ENCODE peak calls at places on chromosomes 13 and 19, in ten cellular contexts. N is Jurkat, Clone E6-1; X is stimulated activated CD4-positive, alpha-beta T cell treated with anti-CD3 and anti-CD28 coated beads, Interleukin-1b, Interleukin-23, amount 100 ng/mL, for 4 hours; M is RWPE1; O is neural crest cell; C is activated T-helper 1 cell treated with anti-CD3 and anti-CD28 coated beads, Interleukin-2, amount 50 U/mL, for 16 hours; D is CD4-positive, alpha-beta memory T cell; K is CD8-positive, alpha-beta memory T cell; F is H4; G is ACHN. T is an unnamed sample.

GRCh38 chr13:26558912-26559485 is 1.5 kb downstream of the WASF3 start:
- DNase-seq in X (no peak), G (no peak), N (no peak), O (no peak), M (no peak), K (no peak), C (no peak), F (no peak), D (no peak), T (no peak)

GRCh38 chr19:34925278-34925855 is 1.3 kb upstream of the ZNF30 start:
- DNase-seq in M (no peak), G (no peak), C (no peak), D (no peak), X (no peak), F (no peak), O (no peak), N (no peak), K (no peak), T (no peak)

GRCh38 chr19:43906774-43907173 is 28.3 kb downstream of the ZNF45 start:
- DNase-seq in X (no peak), M (no peak), D (no peak), K (no peak), G (no peak), N (no peak), F (no peak), C (no peak), O (no peak), T (no peak)

GRCh38 chr13:21850013-21851006 is 179.4 kb downstream of the FGF9 start:
- DNase-seq in F (no peak), M (no peak), K (no peak), C (no peak), O (no peak), N (no peak), D (no peak), X (no peak), G (no peak), T (no peak)

GRCh38 chr13:29963086-29963485 is 112.7 kb upstream of the UBL3 start:
- DNase-seq in K (no peak), M (no peak), C (no peak), D (no peak), N (no peak), F (no peak), G (no peak), O (no peak), X (no peak), T (no peak)

GRCh38 chr13:34762312-34762711 is 179.8 kb upstream of the NBEA start:
- DNase-seq in M (no peak), O (no peak), K (no peak), C (no peak), D (no peak), F (no peak), N (no peak), X (no peak), G (peak; percentile 33), T (no peak)

GRCh38 chr19:46610413-46610775 is 9.3 kb downstream of the CALM3 start:
- DNase-seq in G (no peak), M (no peak), X (no peak), N (no peak), D (no peak), O (no peak), C (no peak), K (peak; percentile 13), F (no peak), T (no peak)

GRCh38 chr13:113305208-113305607 is 8.2 kb downstream of the LAMP1 start:
- DNase-seq in N (no peak), X (no peak), O (no peak), K (no peak), D (no peak), M (peak; percentile 87), C (no peak), G (peak; percentile 82), F (no peak), T (no peak)

GRCh38 chr13:104389722-104390121 is 1323.5 kb upstream of the SLC10A2 start:
- DNase-seq in M (no peak), K (no peak), F (no peak), G (no peak), O (no peak), C (no peak), N (no peak), D (no peak), X (no peak), T (no peak)

GRCh38 chr13:101624210-101624922 is 171.9 kb downstream of the ITGBL1 start:
- DNase-seq in X (no peak), M (no peak), O (no peak), D (no peak), F (peak; percentile 15), N (no peak), G (peak; percentile 19), C (no peak), K (no peak), T (no peak)

GRCh38 chr13:100139822-100140221 is 50.9 kb downstream of the PCCA start:
- DNase-seq in F (no peak), N (no peak), G (no peak), K (no peak), M (no peak), C (no peak), D (no peak), X (no peak), O (no peak), T (no peak)

GRCh38 chr13:106867249-106867648 is 299.3 kb upstream of the ARGLU1 start:
- DNase-seq in O (peak; percentile 20), D (no peak), N (no peak), X (no peak), F (no peak), K (no peak), C (no peak), M (no peak), G (no peak), T (no peak)